ENCODE peak calls at places on chromosomes 2 and 18, in six cellular contexts. One of them, this sample, is unnamed.

GRCh38 chr2:233350708-233351107 is 3.6 kb upstream of the DGKD start:
- DNase-seq in A172: peak
- DNase-seq in endothelial cell: no peak
- DNase-seq in Calu3: peak
- DNase-seq in HAP-1: no peak
- DNase-seq in NCI-H2029: no peak
- DNase-seq in this sample: peak

GRCh38 chr2:182898718-182899117 is 32.3 kb upstream of the FRZB start:
- DNase-seq in A172: no peak
- DNase-seq in endothelial cell: no peak
- DNase-seq in Calu3: no peak
- DNase-seq in HAP-1: no peak
- DNase-seq in NCI-H2029: no peak
- DNase-seq in this sample: no peak

GRCh38 chr2:6827516-6828298 is 38.0 kb downstream of the CMPK2 start:
- DNase-seq in A172: no peak
- DNase-seq in endothelial cell: no peak
- DNase-seq in Calu3: no peak
- DNase-seq in HAP-1: no peak
- DNase-seq in NCI-H2029: no peak
- DNase-seq in this sample: no peak

GRCh38 chr2:105712981-105713596 is 31.6 kb upstream of the NCK2 start:
- DNase-seq in A172: peak
- DNase-seq in endothelial cell: no peak
- DNase-seq in Calu3: no peak
- DNase-seq in HAP-1: no peak
- DNase-seq in NCI-H2029: no peak
- DNase-seq in this sample: no peak

GRCh38 chr2:198916548-198916947 is 541.2 kb downstream of the SATB2 start:
- DNase-seq in A172: no peak
- DNase-seq in endothelial cell: no peak
- DNase-seq in Calu3: no peak
- DNase-seq in HAP-1: no peak
- DNase-seq in NCI-H2029: no peak
- DNase-seq in this sample: no peak

GRCh38 chr2:23788100-23788499 is 138.8 kb downstream of the ATAD2B start:
- DNase-seq in A172: no peak
- DNase-seq in endothelial cell: no peak
- DNase-seq in Calu3: no peak
- DNase-seq in HAP-1: no peak
- DNase-seq in NCI-H2029: no peak
- DNase-seq in this sample: no peak

GRCh38 chr2:174153757-174154680 is 94.3 kb downstream of the OLA1 start:
- DNase-seq in A172: peak
- DNase-seq in endothelial cell: no peak
- DNase-seq in Calu3: no peak
- DNase-seq in HAP-1: no peak
- DNase-seq in NCI-H2029: no peak
- DNase-seq in this sample: no peak

GRCh38 chr18:23330423-23330822 is 122.7 kb upstream of the RIOK3 start:
- DNase-seq in A172: no peak
- DNase-seq in endothelial cell: no peak
- DNase-seq in Calu3: no peak
- DNase-seq in HAP-1: no peak
- DNase-seq in NCI-H2029: no peak
- DNase-seq in this sample: peak

GRCh38 chr2:74077636-74078035 is 70.1 kb downstream of the BOLA3 start:
- DNase-seq in A172: no peak
- DNase-seq in endothelial cell: no peak
- DNase-seq in Calu3: no peak
- DNase-seq in HAP-1: no peak
- DNase-seq in NCI-H2029: no peak
- DNase-seq in this sample: no peak

GRCh38 chr2:186129767-186130581 is 356.1 kb upstream of the ZC3H15 start:
- DNase-seq in A172: peak
- DNase-seq in endothelial cell: no peak
- DNase-seq in Calu3: peak
- DNase-seq in HAP-1: peak
- DNase-seq in NCI-H2029: peak
- DNase-seq in this sample: peak

GRCh38 chr2:221791840-221792239 is 219.7 kb upstream of the EPHA4 start:
- DNase-seq in A172: peak
- DNase-seq in endothelial cell: no peak
- DNase-seq in Calu3: no peak
- DNase-seq in HAP-1: no peak
- DNase-seq in NCI-H2029: no peak
- DNase-seq in this sample: no peak

GRCh38 chr18:76408480-76409067 is 86.5 kb downstream of the ZNF516 start:
- DNase-seq in A172: no peak
- DNase-seq in endothelial cell: no peak
- DNase-seq in Calu3: no peak
- DNase-seq in HAP-1: no peak
- DNase-seq in NCI-H2029: no peak
- DNase-seq in this sample: no peak

GRCh38 chr2:71772510-71773172 is 319.3 kb downstream of the DYSF start:
- DNase-seq in A172: no peak
- DNase-seq in endothelial cell: no peak
- DNase-seq in Calu3: no peak
- DNase-seq in HAP-1: no peak
- DNase-seq in NCI-H2029: no peak
- DNase-seq in this sample: no peak

GRCh38 chr2:80420530-80421208 is 116.1 kb upstream of the LRRTM1 start:
- DNase-seq in A172: no peak
- DNase-seq in endothelial cell: no peak
- DNase-seq in Calu3: no peak
- DNase-seq in HAP-1: no peak
- DNase-seq in NCI-H2029: no peak
- DNase-seq in this sample: no peak

GRCh38 chr18:79829136-79829854 is 31.6 kb downstream of the KCNG2 start:
- DNase-seq in A172: no peak
- DNase-seq in endothelial cell: no peak
- DNase-seq in Calu3: no peak
- DNase-seq in HAP-1: no peak
- DNase-seq in NCI-H2029: no peak
- DNase-seq in this sample: no peak

GRCh38 chr18:76168206-76168605 is 326.8 kb downstream of the ZNF516 start:
- DNase-seq in A172: no peak
- DNase-seq in endothelial cell: no peak
- DNase-seq in Calu3: no peak
- DNase-seq in HAP-1: no peak
- DNase-seq in NCI-H2029: no peak
- DNase-seq in this sample: no peak

GRCh38 chr2:120599656-120600055 is 136.0 kb upstream of the GLI2 start:
- DNase-seq in A172: no peak
- DNase-seq in endothelial cell: no peak
- DNase-seq in Calu3: no peak
- DNase-seq in HAP-1: no peak
- DNase-seq in NCI-H2029: no peak
- DNase-seq in this sample: no peak

This sample was measured in T47D.